ENCODE peak calls at places on chromosomes 6 and 20, in seven cellular contexts. P is dermis microvascular lymphatic vessel endothelial cell, T is HT-29, W is colonic mucosa, Q is NCI-H524, Y is left cardiac atrium, Z is cardiac muscle cell. J is an unnamed sample.

GRCh38 chr6:79666633-79667032 is 35.5 kb downstream of the SH3BGRL2 start:
- DNase-seq in P (no peak), T (no peak), W (no peak), Q (no peak), Y (no peak), Z (no peak), J (no peak)

GRCh38 chr6:88013554-88013953 is 34.1 kb upstream of the SPACA1 start:
- DNase-seq in P (no peak), T (no peak), W (no peak), Q (no peak), Y (no peak), Z (no peak), J (no peak)

GRCh38 chr20:57047281-57048026 is 219.0 kb downstream of the BMP7 start:
- DNase-seq in P (no peak), T (peak), W (no peak), Q (no peak), Y (no peak), Z (no peak), J (peak)

GRCh38 chr6:10838794-10839333 is 525 bp upstream of the MAK start:
- DNase-seq in P (no peak), T (no peak), W (no peak), Q (no peak), Y (no peak), Z (no peak), J (no peak)

GRCh38 chr6:82570083-82570482 is 206.5 kb downstream of the TPBG start:
- DNase-seq in P (no peak), T (no peak), W (no peak), Q (peak), Y (no peak), Z (no peak), J (no peak)

GRCh38 chr6:6793388-6794250 is 205.1 kb downstream of the LY86 start:
- DNase-seq in P (no peak), T (no peak), W (no peak), Q (no peak), Y (no peak), Z (no peak), J (no peak)

GRCh38 chr6:2244261-2245102 is 923 bp downstream of the GMDS start:
- DNase-seq in P (no peak), T (peak), W (peak), Q (no peak), Y (no peak), Z (no peak), J (no peak)

GRCh38 chr20:38961530-38962043 is 557 bp upstream of the DHX35 start:
- DNase-seq in P (no peak), T (no peak), W (no peak), Q (no peak), Y (no peak), Z (no peak), J (no peak)

GRCh38 chr20:36462440-36463211 is 78.7 kb upstream of the MYL9 start:
- DNase-seq in P (peak), T (no peak), W (peak), Q (no peak), Y (peak), Z (no peak), J (no peak)

GRCh38 chr20:58511364-58511763 is 3.8 kb downstream of the APCDD1L start:
- DNase-seq in P (no peak), T (no peak), W (no peak), Q (peak), Y (no peak), Z (no peak), J (no peak)

GRCh38 chr6:1701668-1702353 is 92.1 kb downstream of the FOXC1 start:
- DNase-seq in P (no peak), T (no peak), W (no peak), Q (no peak), Y (peak), Z (peak), J (no peak)

GRCh38 chr6:158160932-158161539 is 7.0 kb downstream of the SERAC1 start:
- DNase-seq in P (no peak), T (no peak), W (no peak), Q (no peak), Y (no peak), Z (no peak), J (no peak)

GRCh38 chr6:43843669-43844171 is 73.7 kb downstream of the VEGFA start:
- DNase-seq in P (no peak), T (no peak), W (no peak), Q (no peak), Y (no peak), Z (no peak), J (no peak)

GRCh38 chr20:2798814-2799213 is 1.6 kb downstream of the CPXM1 start:
- DNase-seq in P (no peak), T (no peak), W (no peak), Q (no peak), Y (no peak), Z (no peak), J (peak)

GRCh38 chr20:57392512-57393271 is 1.5 kb downstream of the RBM38 start:
- DNase-seq in P (no peak), T (peak), W (peak), Q (no peak), Y (peak), Z (no peak), J (no peak)

GRCh38 chr6:14074723-14075503 is 42.7 kb upstream of the CD83 start:
- DNase-seq in P (peak), T (no peak), W (no peak), Q (peak), Y (peak), Z (peak), J (no peak)

GRCh38 chr6:27133281-27134227 is 113.9 kb upstream of the PRSS16 start:
- DNase-seq in P (peak), T (peak), W (peak), Q (peak), Y (peak), Z (peak), J (no peak)

GRCh38 chr6:159879829-159880228 is 11.0 kb upstream of the MAS1 start:
- DNase-seq in P (no peak), T (no peak), W (no peak), Q (peak), Y (no peak), Z (no peak), J (no peak)

GRCh38 chr6:155080876-155081845 is 86.0 kb downstream of the TIAM2 start:
- DNase-seq in P (peak), T (no peak), W (no peak), Q (peak), Y (no peak), Z (peak), J (no peak)

GRCh38 chr6:122717350-122717749 is 62.2 kb upstream of the FABP7 start:
- DNase-seq in P (no peak), T (no peak), W (no peak), Q (peak), Y (no peak), Z (peak), J (no peak)

GRCh38 chr6:79913369-79913768 is 34.0 kb downstream of the ELOVL4 start:
- DNase-seq in P (peak), T (no peak), W (peak), Q (peak), Y (no peak), Z (no peak), J (no peak)

GRCh38 chr20:61297981-61298380 is 45.9 kb downstream of the CDH4 start:
- DNase-seq in P (no peak), T (no peak), W (no peak), Q (no peak), Y (no peak), Z (no peak), J (no peak)

GRCh38 chr20:25078662-25079061 is 3.3 kb downstream of the VSX1 start:
- DNase-seq in P (no peak), T (no peak), W (no peak), Q (no peak), Y (no peak), Z (no peak), J (no peak)

GRCh38 chr6:63447134-63447533 is 125.1 kb upstream of the LOC128125822 start:
- DNase-seq in P (no peak), T (no peak), W (no peak), Q (no peak), Y (no peak), Z (no peak), J (no peak)

J was measured in HuH-7.